ENCODE peak calls at places on chromosomes 11 and 22, in six cellular contexts. V is neuronal stem cell, G is IMR-90, D is H9, W is H1, F is trophoblast cell. M is an unnamed sample.
A peak's percentile ranks its signal among the peaks of the same experiment; 100 is the strongest.

GRCh38 chr22:44538071-44538470 is 40.0 kb upstream of the RTL6 start:
- DNase-seq in V (no peak), G (peak; percentile 43), D (no peak), W (no peak), F (peak; percentile 60), M (peak; percentile 56)

GRCh38 chr22:35380537-35381423 is at the start of gene HMOX1:
- DNase-seq in V (peak; percentile 49), G (peak; percentile 85), D (peak; percentile 81), W (peak; percentile 82), F (peak; percentile 89), M (peak; percentile 94)

GRCh38 chr22:45903355-45904149 is 73.4 kb downstream of the WNT7B start:
- DNase-seq in V (no peak), G (peak; percentile 69), D (no peak), W (no peak), F (no peak), M (peak; percentile 82)

GRCh38 chr11:20672575-20672974 is 3.2 kb downstream of the NELL1 start:
- DNase-seq in V (no peak), G (no peak), D (no peak), W (no peak), F (no peak), M (no peak)

GRCh38 chr11:58965246-58965985 is 26.1 kb downstream of the GLYATL1 start:
- DNase-seq in V (no peak), G (peak; percentile 38), D (no peak), W (no peak), F (no peak), M (no peak)

GRCh38 chr11:23856654-23857053 is 640.2 kb upstream of the LUZP2 start:
- DNase-seq in V (no peak), G (peak; percentile 67), D (no peak), W (no peak), F (no peak), M (peak; percentile 86)

GRCh38 chr11:122820158-122820557 is 18.1 kb upstream of the CRTAM start:
- DNase-seq in V (no peak), G (no peak), D (no peak), W (no peak), F (no peak), M (no peak)

GRCh38 chr11:84721561-84721961 is 905.6 kb downstream of the DLG2 start:
- DNase-seq in V (no peak), G (no peak), D (no peak), W (no peak), F (no peak), M (no peak)

GRCh38 chr22:21069375-21069774 is 23.6 kb downstream of the LRRC74B start:
- DNase-seq in V (no peak), G (no peak), D (no peak), W (no peak), F (no peak), M (no peak)

GRCh38 chr11:126491092-126491491 is 135.6 kb downstream of the ST3GAL4 start:
- DNase-seq in V (no peak), G (no peak), D (peak; percentile 74), W (no peak), F (no peak), M (no peak)

GRCh38 chr11:71452354-71453020 is 516 bp upstream of the NADSYN1 start:
- DNase-seq in V (no peak), G (peak; percentile 35), D (peak; percentile 52), W (no peak), F (no peak), M (peak; percentile 17)

GRCh38 chr11:122267602-122268001 is 151.6 kb upstream of the BLID start:
- DNase-seq in V (no peak), G (peak; percentile 56), D (no peak), W (no peak), F (no peak), M (peak; percentile 17)

DNA sequence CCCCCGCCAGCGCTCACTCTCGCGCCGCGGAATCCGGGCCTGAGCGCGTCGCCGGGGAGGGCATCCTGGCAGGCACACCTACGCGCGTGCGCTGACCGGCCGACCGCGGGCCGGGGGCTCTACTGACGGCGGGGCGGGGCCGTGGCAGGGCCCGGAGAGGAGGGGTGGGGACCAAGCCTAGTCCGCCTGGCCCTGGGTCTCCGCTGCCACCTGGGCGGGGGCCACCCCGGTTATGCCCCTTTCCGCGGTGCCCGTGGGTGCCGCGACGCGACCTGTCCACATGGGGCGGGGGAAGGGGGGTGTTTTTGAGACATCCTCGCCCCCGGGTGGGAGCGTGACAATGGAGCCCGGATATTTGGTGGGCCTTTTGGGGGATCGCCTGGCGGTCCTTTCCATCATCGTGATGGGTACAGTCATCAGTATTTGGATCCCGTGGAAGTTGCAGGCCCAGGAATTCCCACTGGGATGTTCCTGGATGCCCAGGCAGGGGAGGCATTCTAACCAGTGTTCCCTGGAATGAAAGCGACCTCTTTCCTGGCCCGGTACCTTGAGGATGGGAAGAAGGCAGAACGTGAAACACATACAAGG is 2.2 kb downstream of the NCAM1 start:
- DNase-seq in V (peak; percentile 72), G (no peak), D (no peak), W (peak; percentile 51), F (no peak), M (no peak)
- H3K27me3 ChIP-seq in V (peaks cover 60% of the 10 kb centered on the region), G (peaks cover 32% of the 10 kb centered on the region), D (peaks cover 5% of the 10 kb centered on the region), W (peaks cover 5% of the 10 kb centered on the region), F (peaks cover 25% of the 10 kb centered on the region), M (peaks cover 80% of the 10 kb centered on the region)

DNA sequence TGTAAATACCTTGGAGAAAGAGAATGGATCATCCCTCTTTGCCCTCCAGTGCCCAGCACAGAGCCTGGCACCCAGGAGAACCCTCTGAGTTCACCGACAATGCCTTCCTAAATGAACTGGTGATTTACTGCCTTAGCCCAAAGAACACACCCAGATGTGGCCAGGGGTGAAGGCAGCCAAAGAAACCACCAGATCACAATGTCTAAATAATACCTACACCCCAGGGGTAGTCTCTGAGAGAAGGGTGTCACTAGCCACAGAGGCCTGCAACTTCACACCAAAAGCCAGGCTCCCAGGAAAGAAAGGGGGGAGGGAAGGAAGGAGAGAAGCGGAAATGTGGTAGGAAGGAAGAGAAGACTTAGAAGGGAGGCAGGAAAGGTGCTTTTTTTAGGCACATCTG is 65.7 kb downstream of the RPL27A start:
- DNase-seq in V (no peak), G (no peak), D (no peak), W (no peak), F (no peak), M (no peak)
- H4K91ac ChIP-seq in V (no peak overlapping the region), G (no peak overlapping the region), D (no peak overlapping the region), W (no peak overlapping the region), F (no peak overlapping the region), M (no peak overlapping the region)

GRCh38 chr11:120810251-120810650 is 213.7 kb upstream of the TBCEL start:
- DNase-seq in V (no peak), G (peak; percentile 51), D (no peak), W (no peak), F (no peak), M (peak; percentile 10)

GRCh38 chr11:120814531-120815259 is 209.2 kb upstream of the TBCEL start:
- DNase-seq in V (no peak), G (no peak), D (no peak), W (no peak), F (no peak), M (no peak)

GRCh38 chr11:120808616-120809050 is 215.3 kb upstream of the TBCEL start:
- DNase-seq in V (no peak), G (no peak), D (no peak), W (no peak), F (no peak), M (no peak)

GRCh38 chr11:120811731-120812130 is 212.2 kb upstream of the TBCEL start:
- DNase-seq in V (no peak), G (no peak), D (no peak), W (no peak), F (no peak), M (no peak)

DNA sequence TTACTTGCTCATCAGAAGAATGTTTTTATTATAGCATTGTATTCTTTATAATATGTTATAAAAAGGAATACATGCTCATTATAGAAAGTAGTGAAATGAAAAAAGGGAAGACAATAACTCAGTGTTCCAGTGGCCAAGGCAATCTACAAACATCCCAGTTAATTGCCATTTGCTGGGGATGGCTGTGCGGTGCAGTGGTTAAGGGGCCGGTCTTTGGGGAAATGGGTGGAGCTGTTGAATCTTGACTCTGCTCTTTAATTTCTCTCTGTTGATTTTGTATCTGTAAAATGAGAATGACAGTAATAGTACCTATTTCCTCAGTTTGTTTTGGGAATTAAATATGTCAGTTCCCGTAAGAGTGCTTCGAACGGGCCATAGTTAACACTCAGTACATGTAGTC is 212.7 kb upstream of the TBCEL start:
- DNase-seq in V (no peak), G (no peak), D (no peak), W (no peak), F (no peak), M (no peak)
- H3K27me3 ChIP-seq in V (no peaks in the 10 kb centered on the region), G (peaks cover 12% of the 10 kb centered on the region), D (no peaks in the 10 kb centered on the region), W (no peaks in the 10 kb centered on the region), F (no peaks in the 10 kb centered on the region), M (peaks cover 20% of the 10 kb centered on the region)

DNA sequence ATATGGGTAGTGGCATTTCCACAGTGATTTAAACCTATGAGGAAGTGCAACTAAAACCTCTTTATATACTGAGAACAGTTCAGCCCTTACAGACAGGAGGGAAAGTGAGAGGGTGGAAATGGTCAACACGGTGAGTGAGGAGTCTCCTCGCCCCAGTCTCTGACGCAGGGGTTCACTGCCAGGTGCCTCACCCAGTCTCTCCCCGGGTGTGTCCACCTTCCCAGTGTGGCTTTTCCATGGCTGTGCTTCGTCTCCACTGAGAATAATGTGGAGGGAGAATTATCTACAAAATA is 116.6 kb upstream of the TOP3B start:
- DNase-seq in V (no peak), G (no peak), D (no peak), W (no peak), F (no peak), M (no peak)
- H4K91ac ChIP-seq in V (no peak overlapping the region), G (no peak overlapping the region), D (no peak overlapping the region), W (no peak overlapping the region), F (no peak overlapping the region), M (no peak overlapping the region)